ENCODE peak calls at places on chromosome 14, in seven cellular contexts. H is hepatocyte, I is PC-9, G is HCT116, Z is PC-3, W is GM23248, K is OCI-LY7. P is an unnamed sample.

GRCh38 chr14:24456980-24457379 is 14.4 kb upstream of the SDR39U1 start:
- DNase-seq in H (no peak), I (no peak), G (no peak), Z (peak; percentile 22), W (peak; percentile 18), K (no peak), P (no peak)

GRCh38 chr14:94328196-94328595 is 5.1 kb upstream of the SERPINA6 start:
- DNase-seq in H (no peak), I (no peak), G (no peak), Z (no peak), W (no peak), K (no peak), P (no peak)

GRCh38 chr14:20247651-20248246 is 8.7 kb downstream of the OR11H4 start:
- DNase-seq in H (no peak), I (peak; percentile 35), G (peak; percentile 36), Z (peak; percentile 66), W (no peak), K (peak; percentile 31), P (peak; percentile 25)

GRCh38 chr14:22753586-22753985 is 12.9 kb upstream of the OXA1L start:
- DNase-seq in H (no peak), I (no peak), G (no peak), Z (no peak), W (no peak), K (peak; percentile 66), P (peak; percentile 18)

GRCh38 chr14:90849787-90850444 is 33.7 kb upstream of the TTC7B start:
- DNase-seq in H (no peak), I (no peak), G (no peak), Z (no peak), W (no peak), K (no peak), P (no peak)

GRCh38 chr14:103250888-103251287 is 83.1 kb upstream of the EIF5 start:
- DNase-seq in H (no peak), I (peak; percentile 100), G (no peak), Z (peak; percentile 56), W (no peak), K (no peak), P (no peak)

GRCh38 chr14:101282418-101282817 is 278.9 kb upstream of the DIO3 start:
- DNase-seq in H (no peak), I (no peak), G (no peak), Z (no peak), W (no peak), K (no peak), P (no peak)

GRCh38 chr14:104876251-104876699 is 11.2 kb downstream of the CEP170B start:
- DNase-seq in H (peak; percentile 54), I (no peak), G (peak; percentile 44), Z (peak; percentile 60), W (peak; percentile 72), K (peak; percentile 43), P (no peak)

GRCh38 chr14:98458702-98459101 is 813.3 kb downstream of the BCL11B start:
- DNase-seq in H (no peak), I (no peak), G (no peak), Z (no peak), W (no peak), K (no peak), P (no peak)
- H3K9me2 ChIP-seq in H (no peaks in the 10 kb centered on the region), I (no peaks in the 10 kb centered on the region), G (no peaks in the 10 kb centered on the region), Z (no peaks in the 10 kb centered on the region), W (no peaks in the 10 kb centered on the region), K (no peaks in the 10 kb centered on the region), P (no peaks in the 10 kb centered on the region)

GRCh38 chr14:68634874-68635601 is 157.8 kb downstream of the ZFP36L1 start:
- DNase-seq in H (no peak), I (peak; percentile 19), G (no peak), Z (no peak), W (no peak), K (no peak), P (no peak)
- H3K9me2 ChIP-seq in H (no peaks in the 10 kb centered on the region), I (no peaks in the 10 kb centered on the region), G (peaks cover 3% of the 10 kb centered on the region), Z (no peaks in the 10 kb centered on the region), W (no peaks in the 10 kb centered on the region), K (no peaks in the 10 kb centered on the region), P (no peaks in the 10 kb centered on the region)

GRCh38 chr14:89284368-89285058 is 132.5 kb downstream of the FOXN3 start:
- DNase-seq in H (no peak), I (no peak), G (no peak), Z (no peak), W (peak; percentile 92), K (no peak), P (no peak)
- H3K9me2 ChIP-seq in H (no peaks in the 10 kb centered on the region), I (no peaks in the 10 kb centered on the region), G (no peaks in the 10 kb centered on the region), Z (no peaks in the 10 kb centered on the region), W (no peaks in the 10 kb centered on the region), K (no peaks in the 10 kb centered on the region), P (no peaks in the 10 kb centered on the region)

GRCh38 chr14:75806247-75806876 is 145.3 kb downstream of the TTLL5 start:
- DNase-seq in H (no peak), I (no peak), G (no peak), Z (no peak), W (no peak), K (no peak), P (no peak)
- H3K9me2 ChIP-seq in H (no peaks in the 10 kb centered on the region), I (no peaks in the 10 kb centered on the region), G (no peaks in the 10 kb centered on the region), Z (no peaks in the 10 kb centered on the region), W (no peaks in the 10 kb centered on the region), K (no peaks in the 10 kb centered on the region), P (no peaks in the 10 kb centered on the region)

DNA sequence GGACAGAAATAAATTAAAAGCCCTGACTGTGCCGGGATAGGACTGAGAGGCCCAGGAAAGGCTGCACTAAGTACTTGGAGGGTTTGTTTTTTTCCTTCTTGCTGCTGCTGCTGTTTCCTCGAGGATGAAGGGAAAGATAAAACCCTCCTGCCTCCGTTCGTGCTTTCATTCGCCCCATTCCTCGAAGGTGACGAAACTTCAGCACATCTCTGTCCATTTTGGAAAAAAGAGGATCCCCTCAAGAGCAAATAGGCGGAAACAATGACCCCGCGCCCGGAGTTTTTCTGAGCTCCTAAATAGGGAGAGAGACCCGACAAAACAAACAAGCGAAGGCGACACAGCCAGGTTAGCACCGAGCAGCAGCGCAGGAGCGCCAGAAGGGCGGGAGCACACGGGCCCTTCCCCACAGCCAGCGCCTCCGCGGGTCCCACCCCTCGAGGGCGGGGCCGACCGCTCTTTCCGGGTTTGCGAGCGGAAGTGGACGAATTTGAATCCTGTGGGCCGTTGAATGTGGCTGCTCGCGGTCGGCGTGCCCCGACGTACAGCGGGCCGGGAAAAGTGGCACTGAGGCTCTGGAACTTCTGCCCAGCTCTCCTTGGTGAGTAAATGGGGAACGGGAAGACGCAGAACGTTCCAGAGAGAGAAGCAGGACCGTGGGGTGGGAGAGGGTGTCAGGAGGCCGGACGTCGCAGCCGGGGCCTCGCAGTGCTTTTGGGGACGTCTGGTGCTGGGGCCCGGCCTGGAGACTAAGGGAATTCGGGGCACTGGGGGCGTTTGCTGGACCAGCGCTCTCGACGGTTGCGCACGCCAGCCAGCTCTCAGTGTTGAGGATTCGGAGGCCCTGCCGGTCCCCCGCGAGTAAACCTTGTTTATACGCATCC is at the start of gene G2E3:
- DNase-seq in H (peak; percentile 94), I (peak; percentile 73), G (peak; percentile 69), Z (peak; percentile 93), W (peak; percentile 95), K (peak; percentile 92), P (peak; percentile 80)
- H3K9me2 ChIP-seq in H (no peaks in the 10 kb centered on the region), I (no peaks in the 10 kb centered on the region), G (no peaks in the 10 kb centered on the region), Z (no peaks in the 10 kb centered on the region), W (no peaks in the 10 kb centered on the region), K (no peaks in the 10 kb centered on the region), P (no peaks in the 10 kb centered on the region)